ENCODE peak calls at places on chromosomes 2 and 18, in six cellular contexts. C, M, E, X, W and U are unnamed samples.

GRCh38 chr2:143435112-143435511 is 305.9 kb downstream of the ARHGAP15 start:
- DNase-seq in C (no peak), M (no peak), E (no peak), X (no peak), W (peak), U (no peak)

GRCh38 chr2:201298462-201298861 is 38.1 kb downstream of the CASP8 start:
- DNase-seq in C (no peak), M (no peak), E (no peak), X (no peak), W (peak), U (no peak)

GRCh38 chr2:83650897-83651296 is 808.2 kb downstream of the SUCLG1 start:
- DNase-seq in C (no peak), M (no peak), E (no peak), X (no peak), W (no peak), U (no peak)

GRCh38 chr18:23121133-23121532 is 14.2 kb upstream of the CABLES1 start:
- DNase-seq in C (no peak), M (no peak), E (no peak), X (no peak), W (no peak), U (no peak)

GRCh38 chr18:69757733-69758132 is 189.9 kb downstream of the CD226 start:
- DNase-seq in C (peak), M (no peak), E (no peak), X (no peak), W (peak), U (no peak)

GRCh38 chr2:30038419-30038818 is 108.4 kb upstream of the YPEL5 start:
- DNase-seq in C (no peak), M (no peak), E (no peak), X (no peak), W (no peak), U (no peak)

GRCh38 chr2:201057089-201057499 is 14.4 kb downstream of the HYCC2 start:
- DNase-seq in C (no peak), M (no peak), E (peak), X (no peak), W (peak), U (no peak)

GRCh38 chr2:20822535-20823490 is at the start of gene LDAH:
- DNase-seq in C (peak), M (peak), E (peak), X (peak), W (peak), U (peak)

GRCh38 chr2:192410319-192410718 is 215.6 kb upstream of the TMEFF2 start:
- DNase-seq in C (no peak), M (no peak), E (no peak), X (no peak), W (no peak), U (no peak)

GRCh38 chr2:193900292-193900691 is 1705.6 kb upstream of the TMEFF2 start:
- DNase-seq in C (no peak), M (no peak), E (no peak), X (no peak), W (no peak), U (no peak)

GRCh38 chr2:59027320-59027719 is 786.2 kb upstream of the FANCL start:
- DNase-seq in C (no peak), M (no peak), E (no peak), X (no peak), W (no peak), U (no peak)

GRCh38 chr18:22006458-22006857 is 162.9 kb upstream of the GATA6 start:
- DNase-seq in C (no peak), M (no peak), E (no peak), X (no peak), W (no peak), U (no peak)

GRCh38 chr18:13628211-13628610 is 98.1 kb downstream of the FAM210A start:
- DNase-seq in C (no peak), M (no peak), E (no peak), X (no peak), W (no peak), U (no peak)

GRCh38 chr18:48519431-48520100 is 19.3 kb upstream of the CTIF start:
- DNase-seq in C (no peak), M (no peak), E (no peak), X (no peak), W (no peak), U (no peak)

GRCh38 chr2:11270891-11271290 is 73.5 kb downstream of the ROCK2 start:
- DNase-seq in C (no peak), M (no peak), E (no peak), X (no peak), W (peak), U (no peak)

GRCh38 chr2:106269591-106270291 is 75.6 kb upstream of the UXS1 start:
- DNase-seq in C (peak), M (peak), E (peak), X (no peak), W (no peak), U (peak)

GRCh38 chr2:79723830-79724229 is 211.0 kb downstream of the CTNNA2 start:
- DNase-seq in C (peak), M (no peak), E (no peak), X (no peak), W (peak), U (no peak)

GRCh38 chr2:71605781-71606241 is 152.4 kb downstream of the DYSF start:
- DNase-seq in C (no peak), M (peak), E (peak), X (no peak), W (no peak), U (peak)

GRCh38 chr2:239236808-239237205 is 164.0 kb downstream of the HDAC4 start:
- DNase-seq in C (no peak), M (no peak), E (peak), X (no peak), W (no peak), U (peak)

GRCh38 chr2:181847729-181848128 is 43.8 kb upstream of the ITPRID2 start:
- DNase-seq in C (no peak), M (no peak), E (no peak), X (no peak), W (no peak), U (no peak)

GRCh38 chr18:21968334-21968733 is 201.1 kb upstream of the GATA6 start:
- DNase-seq in C (no peak), M (no peak), E (no peak), X (no peak), W (no peak), U (no peak)

GRCh38 chr18:22933958-22934423 is 863 bp downstream of the RBBP8 start:
- DNase-seq in C (no peak), M (no peak), E (no peak), X (no peak), W (peak), U (no peak)

GRCh38 chr2:120299024-120299423 is 46.4 kb downstream of the RALB start:
- DNase-seq in C (no peak), M (no peak), E (no peak), X (no peak), W (no peak), U (no peak)

GRCh38 chr2:157784823-157785175 is 91.3 kb downstream of the ACVR1 start:
- DNase-seq in C (no peak), M (no peak), E (no peak), X (no peak), W (no peak), U (no peak)

GRCh38 chr2:54149623-54150501 is 34.4 kb downstream of the ACYP2 start:
- DNase-seq in C (no peak), M (no peak), E (no peak), X (no peak), W (peak), U (no peak)

GRCh38 chr2:171409436-171409971 is 24.3 kb downstream of the METTL8 start:
- DNase-seq in C (no peak), M (no peak), E (no peak), X (no peak), W (no peak), U (no peak)

GRCh38 chr2:150474326-150475074 is 13.0 kb downstream of the RND3 start:
- DNase-seq in C (no peak), M (no peak), E (no peak), X (no peak), W (peak), U (no peak)

GRCh38 chr2:219289537-219290361 is 10.6 kb downstream of the DNAJB2 start:
- DNase-seq in C (no peak), M (peak), E (peak), X (peak), W (peak), U (peak)

GRCh38 chr18:6629635-6630140 is 99.8 kb upstream of the ARHGAP28 start:
- DNase-seq in C (peak), M (no peak), E (no peak), X (no peak), W (peak), U (no peak)

GRCh38 chr2:197599285-197599965 is 76.0 kb downstream of the RFTN2 start:
- DNase-seq in C (peak), M (no peak), E (no peak), X (no peak), W (peak), U (no peak)

GRCh38 chr2:118251427-118251826 is 163.2 kb downstream of the INSIG2 start:
- DNase-seq in C (no peak), M (no peak), E (no peak), X (no peak), W (no peak), U (no peak)

GRCh38 chr2:54497738-54498680 is 41.9 kb downstream of the SPTBN1 start:
- DNase-seq in C (peak), M (peak), E (peak), X (peak), W (peak), U (no peak)

GRCh38 chr2:223735035-223735640 is 102.2 kb downstream of the AP1S3 start:
- DNase-seq in C (no peak), M (no peak), E (no peak), X (no peak), W (peak), U (no peak)

GRCh38 chr2:99488999-99489757 is 639 bp downstream of the REV1 start:
- DNase-seq in C (peak), M (peak), E (peak), X (peak), W (peak), U (peak)

GRCh38 chr18:31648966-31649429 is 35.4 kb downstream of the B4GALT6 start:
- DNase-seq in C (peak), M (no peak), E (peak), X (no peak), W (peak), U (peak)

GRCh38 chr2:9107168-9108025 is 99.2 kb upstream of the ASAP2 start:
- DNase-seq in C (no peak), M (no peak), E (no peak), X (no peak), W (no peak), U (no peak)

GRCh38 chr2:29480423-29480822 is 365.2 kb downstream of the CLIP4 start:
- DNase-seq in C (no peak), M (no peak), E (no peak), X (no peak), W (no peak), U (peak)

GRCh38 chr2:136932700-136933099 is 167.4 kb downstream of the THSD7B start:
- DNase-seq in C (peak), M (no peak), E (no peak), X (no peak), W (no peak), U (no peak)

GRCh38 chr2:120617055-120617454 is 118.6 kb upstream of the GLI2 start:
- DNase-seq in C (no peak), M (no peak), E (no peak), X (no peak), W (no peak), U (no peak)

GRCh38 chr2:233278921-233279320 is 27.4 kb downstream of the ATG16L1 start:
- DNase-seq in C (no peak), M (no peak), E (no peak), X (no peak), W (no peak), U (no peak)
- H3K27ac ChIP-seq in C (no peak), M (no peak), E (no peak), X (no peak), W (no peak), U (no peak)

GRCh38 chr2:147843864-147844690 is 752 bp upstream of the ACVR2A start:
- DNase-seq in C (peak), M (peak), E (peak), X (peak), W (peak), U (peak)
- TF ChIP-seq POLR2A in C (peak), M (peak), E (peak), X (peak), W (peak), U (peak)

GRCh38 chr2:227154976-227155375 is 9.0 kb downstream of the COL4A4 start:
- DNase-seq in C (peak), M (peak), E (no peak), X (no peak), W (peak), U (peak)
- H3K27ac ChIP-seq in C (peak), M (peak), E (no peak), X (no peak), W (no peak), U (no peak)

GRCh38 chr2:45968946-45969584 is 317.6 kb downstream of the PRKCE start:
- DNase-seq in C (no peak), M (no peak), E (no peak), X (peak), W (peak), U (no peak)

GRCh38 chr2:45963816-45964215 is 312.3 kb downstream of the PRKCE start:
- DNase-seq in C (peak), M (no peak), E (no peak), X (no peak), W (no peak), U (no peak)

GRCh38 chr2:45964945-45965344 is 313.5 kb downstream of the PRKCE start:
- DNase-seq in C (no peak), M (no peak), E (no peak), X (no peak), W (no peak), U (no peak)

GRCh38 chr2:45964226-45964841 is 312.9 kb downstream of the PRKCE start:
- DNase-seq in C (peak), M (peak), E (peak), X (peak), W (peak), U (peak)

GRCh38 chr2:45965841-45966498 is 314.5 kb downstream of the PRKCE start:
- DNase-seq in C (no peak), M (no peak), E (no peak), X (no peak), W (no peak), U (no peak)
- TF ChIP-seq POLR2A in C (no peak), M (no peak), E (no peak), X (no peak), W (no peak), U (no peak)

GRCh38 chr2:62309081-62309464 is 113.2 kb downstream of the B3GNT2 start:
- DNase-seq in C (no peak), M (no peak), E (no peak), X (no peak), W (no peak), U (no peak)

GRCh38 chr2:62304429-62305417 is 108.8 kb downstream of the B3GNT2 start:
- DNase-seq in C (no peak), M (peak), E (peak), X (peak), W (peak), U (peak)

GRCh38 chr2:62307469-62308389 is 111.8 kb downstream of the B3GNT2 start:
- DNase-seq in C (no peak), M (no peak), E (peak), X (no peak), W (no peak), U (no peak)

GRCh38 chr2:62305421-62306176 is 109.7 kb downstream of the B3GNT2 start:
- DNase-seq in C (no peak), M (peak), E (no peak), X (no peak), W (no peak), U (no peak)

GRCh38 chr2:62306751-62307468 is 111.0 kb downstream of the B3GNT2 start:
- DNase-seq in C (no peak), M (no peak), E (peak), X (no peak), W (peak), U (peak)
- H3K27ac ChIP-seq in C (peak), M (peak), E (peak), X (no peak), W (no peak), U (no peak)